ENCODE peak calls at places on chromosomes 7 and 10, in ten cellular contexts. G is heart right ventricle; Z is tibial nerve; F is transverse colon; J is CD8-positive, alpha-beta memory T cell; R is ascending aorta; P is fibroblast of mammary gland; O is neural progenitor cell; M is mucosa of descending colon; A is mammary epithelial cell. V is an unnamed sample.

GRCh38 chr10:16521311-16522016 is at the start of gene C1QL3:
- DNase-seq in J (no peak), O (peak; percentile 71), G (no peak), M (peak; percentile 9), Z (no peak), A (peak; percentile 27), R (no peak), F (no peak), P (peak; percentile 24), V (no peak)

GRCh38 chr10:118564652-118565051 is 30.8 kb downstream of the PRLHR start:
- DNase-seq in R (no peak), G (no peak), J (no peak), A (no peak), P (peak; percentile 6), Z (no peak), O (peak; percentile 79), M (no peak), F (no peak), V (no peak)

GRCh38 chr7:18289801-18290200 is 205.7 kb upstream of the HDAC9 start:
- DNase-seq in O (no peak), P (no peak), R (no peak), G (no peak), J (no peak), F (no peak), Z (no peak), M (no peak), A (no peak), V (no peak)

GRCh38 chr7:128017880-128018845 is 13.1 kb downstream of the LRRC4 start:
- DNase-seq in G (no peak), J (no peak), M (no peak), F (no peak), A (peak; percentile 90), Z (no peak), R (no peak), O (no peak), P (no peak), V (peak; percentile 36)

GRCh38 chr10:63286754-63287264 is 153.7 kb downstream of the NRBF2 start:
- DNase-seq in O (no peak), J (no peak), M (no peak), R (no peak), A (peak; percentile 59), P (no peak), F (no peak), Z (no peak), G (no peak), V (no peak)

GRCh38 chr7:127608446-127608845 is 9.5 kb downstream of the PAX4 start:
- DNase-seq in G (no peak), A (no peak), F (no peak), J (no peak), M (no peak), O (no peak), P (no peak), Z (no peak), R (no peak), V (no peak)

GRCh38 chr10:91576096-91576545 is 56.8 kb downstream of the PPP1R3C start:
- DNase-seq in J (no peak), R (no peak), G (no peak), M (no peak), P (no peak), O (no peak), Z (no peak), A (peak; percentile 29), F (no peak), V (no peak)

GRCh38 chr7:69780377-69780776 is 182.1 kb downstream of the AUTS2 start:
- DNase-seq in G (no peak), Z (no peak), J (no peak), A (no peak), O (peak; percentile 35), R (no peak), P (peak; percentile 22), M (no peak), F (no peak), V (no peak)

DNA sequence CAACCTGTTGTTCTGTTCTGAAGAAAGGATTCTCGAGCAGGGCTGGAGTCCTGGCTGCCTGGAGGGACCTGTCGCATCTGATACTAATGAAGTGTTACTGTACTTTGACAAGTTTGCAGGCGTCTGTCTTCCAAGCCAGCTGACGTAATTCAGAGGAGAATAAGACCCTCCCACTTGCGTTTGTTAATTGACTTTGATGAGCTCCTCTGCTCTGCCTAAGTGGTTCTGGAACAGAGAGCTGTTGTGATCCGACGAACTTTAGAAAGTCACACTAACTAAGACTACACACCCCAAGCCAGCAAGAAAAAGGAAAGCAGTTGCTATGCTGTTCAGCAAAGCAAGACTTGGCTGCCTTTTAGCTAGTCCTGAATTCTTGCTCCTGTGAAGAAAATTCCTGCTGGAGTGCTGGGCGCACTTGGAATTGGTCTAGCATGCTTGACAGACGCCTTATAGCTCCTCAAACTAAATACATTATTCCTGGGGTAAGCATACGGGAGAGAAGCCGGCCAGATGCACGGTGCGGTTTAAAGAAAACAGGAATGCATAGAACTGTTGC is 200.3 kb downstream of the CACNB2 start:
- DNase-seq in M (no peak), A (no peak), O (peak; percentile 3), P (peak; percentile 15), G (peak; percentile 29), J (no peak), F (no peak), R (no peak), Z (no peak), V (no peak)
- H3K4me3 ChIP-seq in M (no peak overlapping the region), A (no peak overlapping the region), O (no peak overlapping the region), P (peak overlapping the region; percentile 9), G (peak overlapping the region; percentile 43), J (no peak overlapping the region), F (peak overlapping the region; percentile 17), R (peak overlapping the region; percentile 58), Z (no peak overlapping the region), V (peak overlapping the region; percentile 55)

GRCh38 chr7:35694161-35694783 is 663 bp downstream of the HERPUD2 start:
- DNase-seq in J (no peak), F (no peak), Z (no peak), P (peak; percentile 22), A (peak; percentile 34), R (peak; percentile 65), O (no peak), G (no peak), M (peak; percentile 36), V (no peak)

GRCh38 chr7:35695628-35695888 is 623 bp upstream of the HERPUD2 start:
- DNase-seq in G (no peak), P (peak; percentile 20), Z (no peak), M (no peak), A (peak; percentile 27), O (no peak), R (no peak), J (peak; percentile 6), F (no peak), V (no peak)

GRCh38 chr7:35697414-35698175 is 2.7 kb upstream of the HERPUD2 start:
- DNase-seq in M (no peak), J (no peak), Z (no peak), F (no peak), O (no peak), A (peak; percentile 65), G (no peak), P (peak; percentile 70), R (no peak), V (peak; percentile 59)

GRCh38 chr7:35694784-35695627 is at the start of gene HERPUD2:
- DNase-seq in Z (peak; percentile 85), J (peak; percentile 89), A (peak; percentile 90), R (peak; percentile 95), P (peak; percentile 87), M (peak; percentile 97), G (peak; percentile 93), F (peak; percentile 96), O (peak; percentile 96), V (peak; percentile 57)

DNA sequence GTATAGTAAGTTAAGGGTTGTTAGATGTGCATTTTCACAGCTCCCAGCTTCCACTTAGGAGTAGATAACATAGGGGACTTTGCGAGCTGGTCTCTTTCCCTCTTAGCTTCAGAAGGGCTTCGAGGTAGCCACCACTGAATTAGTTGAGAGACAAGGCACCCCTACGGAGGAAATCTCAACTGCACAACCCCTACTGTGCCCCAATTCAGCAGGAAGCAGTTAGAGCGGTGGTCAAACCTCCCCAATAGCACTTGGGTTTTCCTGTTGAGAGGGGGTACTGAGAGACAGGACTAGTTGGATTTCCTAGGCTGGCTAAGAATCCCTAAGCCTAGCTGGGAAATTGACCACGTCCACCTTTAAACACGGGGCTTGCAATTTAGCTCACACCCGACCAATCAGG is 1.1 kb upstream of the HERPUD2 start:
- DNase-seq in M (no peak), F (no peak), P (no peak), G (no peak), Z (no peak), R (no peak), O (no peak), A (no peak), J (no peak), V (no peak)
- H3K4me3 ChIP-seq in M (no peak overlapping the region), F (peak overlapping the region; percentile 96), P (peak overlapping the region; percentile 90), G (peak overlapping the region; percentile 96), Z (no peak overlapping the region), R (peak overlapping the region; percentile 81), O (peak overlapping the region; percentile 93), A (peak overlapping the region; percentile 83), J (peak overlapping the region; percentile 98), V (peak overlapping the region; percentile 96)

GRCh38 chr10:3665316-3665908 is 119.6 kb downstream of the KLF6 start:
- DNase-seq in A (no peak), J (no peak), Z (no peak), M (no peak), G (no peak), O (no peak), F (no peak), R (no peak), P (no peak), V (no peak)

GRCh38 chr10:3668961-3669330 is 116.1 kb downstream of the KLF6 start:
- DNase-seq in Z (no peak), G (no peak), O (no peak), F (no peak), J (no peak), P (no peak), A (no peak), M (no peak), R (no peak), V (no peak)

GRCh38 chr10:3666525-3667302 is 118.3 kb downstream of the KLF6 start:
- DNase-seq in P (no peak), F (no peak), J (no peak), A (no peak), O (no peak), G (no peak), Z (no peak), R (no peak), M (peak; percentile 28), V (no peak)

GRCh38 chr10:3671431-3671955 is 113.5 kb downstream of the KLF6 start:
- DNase-seq in R (no peak), P (no peak), A (no peak), O (no peak), M (no peak), G (no peak), Z (no peak), F (no peak), J (no peak), V (no peak)

GRCh38 chr10:3668276-3668960 is 116.6 kb downstream of the KLF6 start:
- DNase-seq in F (peak; percentile 52), G (no peak), M (peak; percentile 52), J (peak; percentile 46), R (no peak), O (peak; percentile 48), Z (no peak), A (peak; percentile 89), P (peak; percentile 62), V (no peak)
- H3K4me3 ChIP-seq in F (peak overlapping the region; percentile 9), G (no peak overlapping the region), M (no peak overlapping the region), J (peak overlapping the region; percentile 81), R (no peak overlapping the region), O (no peak overlapping the region), Z (no peak overlapping the region), A (peak overlapping the region; percentile 34), P (peak overlapping the region; percentile 1), V (no peak overlapping the region)

DNA sequence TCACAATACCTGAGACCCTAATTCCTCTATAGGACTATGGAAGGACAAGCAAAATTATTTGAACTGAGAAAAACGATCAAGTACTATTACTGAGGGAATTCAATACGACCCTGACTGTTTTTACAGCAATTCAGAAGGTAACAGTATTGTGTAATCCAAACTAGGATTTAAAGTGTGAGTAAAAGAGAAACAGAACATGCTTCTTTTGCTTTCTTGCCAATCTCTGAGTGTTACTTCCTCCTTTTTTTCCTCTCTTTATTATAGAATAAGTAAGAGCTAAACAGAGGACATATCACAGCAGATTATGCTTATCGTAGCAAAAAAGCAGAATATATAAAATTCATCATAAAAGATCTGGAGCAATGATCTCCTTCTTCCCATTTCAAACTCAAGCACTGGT is 292.1 kb downstream of the THSD7A start:
- DNase-seq in Z (no peak), F (no peak), G (no peak), R (no peak), M (no peak), O (no peak), J (no peak), P (peak; percentile 41), A (no peak), V (peak; percentile 12)
- H3K4me3 ChIP-seq in Z (no peak overlapping the region), F (no peak overlapping the region), G (no peak overlapping the region), R (no peak overlapping the region), M (no peak overlapping the region), O (no peak overlapping the region), J (no peak overlapping the region), P (no peak overlapping the region), A (no peak overlapping the region), V (no peak overlapping the region)